ENCODE peak calls at places on chromosomes 1 and 21, in seven cellular contexts. One of them, this sample, is unnamed.

GRCh38 chr1:152071123-152071522 is 17.7 kb downstream of the TCHHL1 start:
- DNase-seq in adrenal gland: no peak
- DNase-seq in fibroblast of pulmonary artery: no peak
- DNase-seq in activated CD8-positive, alpha-beta memory T cell treated with anti-CD3 and anti-CD28 coated beads for 24 hours: no peak
- DNase-seq in non-pigmented ciliary epithelial cell: no peak
- DNase-seq in NCI-H1694 treated with DMSO at 0.1 percent for 48 hours: no peak
- DNase-seq in activated T-cell treated with anti-CD3 and anti-CD28 coated beads for 1 hour: no peak
- DNase-seq in this sample: no peak

GRCh38 chr21:35578831-35579470 is 481.4 kb downstream of the SETD4 start:
- DNase-seq in adrenal gland: no peak
- DNase-seq in fibroblast of pulmonary artery: peak; percentile 25
- DNase-seq in activated CD8-positive, alpha-beta memory T cell treated with anti-CD3 and anti-CD28 coated beads for 24 hours: no peak
- DNase-seq in non-pigmented ciliary epithelial cell: no peak
- DNase-seq in NCI-H1694 treated with DMSO at 0.1 percent for 48 hours: no peak
- DNase-seq in activated T-cell treated with anti-CD3 and anti-CD28 coated beads for 1 hour: no peak
- DNase-seq in this sample: no peak

GRCh38 chr1:228830954-228831481 is 95.7 kb downstream of the RHOU start:
- DNase-seq in adrenal gland: peak; percentile 48
- DNase-seq in fibroblast of pulmonary artery: peak; percentile 44
- DNase-seq in activated CD8-positive, alpha-beta memory T cell treated with anti-CD3 and anti-CD28 coated beads for 24 hours: peak; percentile 51
- DNase-seq in non-pigmented ciliary epithelial cell: peak; percentile 36
- DNase-seq in NCI-H1694 treated with DMSO at 0.1 percent for 48 hours: no peak
- DNase-seq in activated T-cell treated with anti-CD3 and anti-CD28 coated beads for 1 hour: no peak
- DNase-seq in this sample: no peak

GRCh38 chr1:66943361-66943969 is 18.7 kb downstream of the MIER1 start:
- DNase-seq in adrenal gland: peak; percentile 55
- DNase-seq in fibroblast of pulmonary artery: no peak
- DNase-seq in activated CD8-positive, alpha-beta memory T cell treated with anti-CD3 and anti-CD28 coated beads for 24 hours: no peak
- DNase-seq in non-pigmented ciliary epithelial cell: no peak
- DNase-seq in NCI-H1694 treated with DMSO at 0.1 percent for 48 hours: no peak
- DNase-seq in activated T-cell treated with anti-CD3 and anti-CD28 coated beads for 1 hour: no peak
- DNase-seq in this sample: no peak

GRCh38 chr1:31214316-31215082 is 25.2 kb downstream of the NKAIN1 start:
- DNase-seq in adrenal gland: no peak
- DNase-seq in fibroblast of pulmonary artery: no peak
- DNase-seq in activated CD8-positive, alpha-beta memory T cell treated with anti-CD3 and anti-CD28 coated beads for 24 hours: no peak
- DNase-seq in non-pigmented ciliary epithelial cell: no peak
- DNase-seq in NCI-H1694 treated with DMSO at 0.1 percent for 48 hours: no peak
- DNase-seq in activated T-cell treated with anti-CD3 and anti-CD28 coated beads for 1 hour: no peak
- DNase-seq in this sample: no peak

GRCh38 chr1:11806307-11806936 is 431 bp downstream of the CLCN6 start:
- DNase-seq in adrenal gland: peak; percentile 80
- DNase-seq in fibroblast of pulmonary artery: peak; percentile 39
- DNase-seq in activated CD8-positive, alpha-beta memory T cell treated with anti-CD3 and anti-CD28 coated beads for 24 hours: no peak
- DNase-seq in non-pigmented ciliary epithelial cell: no peak
- DNase-seq in NCI-H1694 treated with DMSO at 0.1 percent for 48 hours: no peak
- DNase-seq in activated T-cell treated with anti-CD3 and anti-CD28 coated beads for 1 hour: no peak
- DNase-seq in this sample: no peak

GRCh38 chr21:25565272-25566199 is 41.7 kb downstream of the MRPL39 start:
- DNase-seq in adrenal gland: no peak
- DNase-seq in fibroblast of pulmonary artery: no peak
- DNase-seq in activated CD8-positive, alpha-beta memory T cell treated with anti-CD3 and anti-CD28 coated beads for 24 hours: peak; percentile 76
- DNase-seq in non-pigmented ciliary epithelial cell: no peak
- DNase-seq in NCI-H1694 treated with DMSO at 0.1 percent for 48 hours: no peak
- DNase-seq in activated T-cell treated with anti-CD3 and anti-CD28 coated beads for 1 hour: no peak
- DNase-seq in this sample: no peak

GRCh38 chr1:15671430-15671829 is 12.7 kb upstream of the PLEKHM2 start:
- DNase-seq in adrenal gland: no peak
- DNase-seq in fibroblast of pulmonary artery: no peak
- DNase-seq in activated CD8-positive, alpha-beta memory T cell treated with anti-CD3 and anti-CD28 coated beads for 24 hours: no peak
- DNase-seq in non-pigmented ciliary epithelial cell: no peak
- DNase-seq in NCI-H1694 treated with DMSO at 0.1 percent for 48 hours: no peak
- DNase-seq in activated T-cell treated with anti-CD3 and anti-CD28 coated beads for 1 hour: no peak
- DNase-seq in this sample: no peak

GRCh38 chr1:20720631-20721051 is 2.8 kb upstream of the KIF17 start:
- DNase-seq in adrenal gland: no peak
- DNase-seq in fibroblast of pulmonary artery: no peak
- DNase-seq in activated CD8-positive, alpha-beta memory T cell treated with anti-CD3 and anti-CD28 coated beads for 24 hours: no peak
- DNase-seq in non-pigmented ciliary epithelial cell: no peak
- DNase-seq in NCI-H1694 treated with DMSO at 0.1 percent for 48 hours: no peak
- DNase-seq in activated T-cell treated with anti-CD3 and anti-CD28 coated beads for 1 hour: no peak
- DNase-seq in this sample: no peak

GRCh38 chr1:85601930-85602329 is 21.4 kb downstream of the CCN1 start:
- DNase-seq in adrenal gland: no peak
- DNase-seq in fibroblast of pulmonary artery: no peak
- DNase-seq in activated CD8-positive, alpha-beta memory T cell treated with anti-CD3 and anti-CD28 coated beads for 24 hours: no peak
- DNase-seq in non-pigmented ciliary epithelial cell: no peak
- DNase-seq in NCI-H1694 treated with DMSO at 0.1 percent for 48 hours: no peak
- DNase-seq in activated T-cell treated with anti-CD3 and anti-CD28 coated beads for 1 hour: no peak
- DNase-seq in this sample: no peak

GRCh38 chr21:44910229-44911065 is 10.3 kb downstream of the ITGB2 start:
- DNase-seq in adrenal gland: no peak
- DNase-seq in fibroblast of pulmonary artery: no peak
- DNase-seq in activated CD8-positive, alpha-beta memory T cell treated with anti-CD3 and anti-CD28 coated beads for 24 hours: no peak
- DNase-seq in non-pigmented ciliary epithelial cell: no peak
- DNase-seq in NCI-H1694 treated with DMSO at 0.1 percent for 48 hours: no peak
- DNase-seq in activated T-cell treated with anti-CD3 and anti-CD28 coated beads for 1 hour: no peak
- DNase-seq in this sample: no peak

GRCh38 chr1:72184099-72184695 is 98.1 kb downstream of the NEGR1 start:
- DNase-seq in adrenal gland: no peak
- DNase-seq in fibroblast of pulmonary artery: peak; percentile 34
- DNase-seq in activated CD8-positive, alpha-beta memory T cell treated with anti-CD3 and anti-CD28 coated beads for 24 hours: no peak
- DNase-seq in non-pigmented ciliary epithelial cell: no peak
- DNase-seq in NCI-H1694 treated with DMSO at 0.1 percent for 48 hours: no peak
- DNase-seq in activated T-cell treated with anti-CD3 and anti-CD28 coated beads for 1 hour: no peak
- DNase-seq in this sample: no peak

GRCh38 chr1:117013310-117013850 is 11.8 kb downstream of the CD101 start:
- DNase-seq in adrenal gland: no peak
- DNase-seq in fibroblast of pulmonary artery: no peak
- DNase-seq in activated CD8-positive, alpha-beta memory T cell treated with anti-CD3 and anti-CD28 coated beads for 24 hours: no peak
- DNase-seq in non-pigmented ciliary epithelial cell: no peak
- DNase-seq in NCI-H1694 treated with DMSO at 0.1 percent for 48 hours: no peak
- DNase-seq in activated T-cell treated with anti-CD3 and anti-CD28 coated beads for 1 hour: no peak
- DNase-seq in this sample: no peak

GRCh38 chr1:66364578-66365391 is 169.2 kb upstream of the SGIP1 start:
- DNase-seq in adrenal gland: no peak
- DNase-seq in fibroblast of pulmonary artery: no peak
- DNase-seq in activated CD8-positive, alpha-beta memory T cell treated with anti-CD3 and anti-CD28 coated beads for 24 hours: no peak
- DNase-seq in non-pigmented ciliary epithelial cell: peak; percentile 45
- DNase-seq in NCI-H1694 treated with DMSO at 0.1 percent for 48 hours: no peak
- DNase-seq in activated T-cell treated with anti-CD3 and anti-CD28 coated beads for 1 hour: no peak
- DNase-seq in this sample: no peak

GRCh38 chr1:162475539-162476185 is 22.0 kb upstream of the UHMK1 start:
- DNase-seq in adrenal gland: no peak
- DNase-seq in fibroblast of pulmonary artery: no peak
- DNase-seq in activated CD8-positive, alpha-beta memory T cell treated with anti-CD3 and anti-CD28 coated beads for 24 hours: no peak
- DNase-seq in non-pigmented ciliary epithelial cell: no peak
- DNase-seq in NCI-H1694 treated with DMSO at 0.1 percent for 48 hours: no peak
- DNase-seq in activated T-cell treated with anti-CD3 and anti-CD28 coated beads for 1 hour: no peak
- DNase-seq in this sample: no peak

GRCh38 chr1:2444138-2444591 is 31.8 kb upstream of the PEX10 start:
- DNase-seq in adrenal gland: no peak
- DNase-seq in fibroblast of pulmonary artery: no peak
- DNase-seq in activated CD8-positive, alpha-beta memory T cell treated with anti-CD3 and anti-CD28 coated beads for 24 hours: no peak
- DNase-seq in non-pigmented ciliary epithelial cell: no peak
- DNase-seq in NCI-H1694 treated with DMSO at 0.1 percent for 48 hours: no peak
- DNase-seq in activated T-cell treated with anti-CD3 and anti-CD28 coated beads for 1 hour: no peak
- DNase-seq in this sample: no peak

GRCh38 chr1:204149635-204150565 is 1.9 kb downstream of the ETNK2 start:
- DNase-seq in adrenal gland: no peak
- DNase-seq in fibroblast of pulmonary artery: no peak
- DNase-seq in activated CD8-positive, alpha-beta memory T cell treated with anti-CD3 and anti-CD28 coated beads for 24 hours: no peak
- DNase-seq in non-pigmented ciliary epithelial cell: no peak
- DNase-seq in NCI-H1694 treated with DMSO at 0.1 percent for 48 hours: no peak
- DNase-seq in activated T-cell treated with anti-CD3 and anti-CD28 coated beads for 1 hour: no peak
- DNase-seq in this sample: no peak

GRCh38 chr1:212260557-212261342 is 24.5 kb upstream of the PPP2R5A start:
- DNase-seq in adrenal gland: no peak
- DNase-seq in fibroblast of pulmonary artery: no peak
- DNase-seq in activated CD8-positive, alpha-beta memory T cell treated with anti-CD3 and anti-CD28 coated beads for 24 hours: no peak
- DNase-seq in non-pigmented ciliary epithelial cell: no peak
- DNase-seq in NCI-H1694 treated with DMSO at 0.1 percent for 48 hours: no peak
- DNase-seq in activated T-cell treated with anti-CD3 and anti-CD28 coated beads for 1 hour: no peak
- DNase-seq in this sample: peak; percentile 3